ENCODE peak calls at places on chromosome 17, in five cellular contexts. One of them, this sample, is unnamed.
A peak's percentile ranks its signal among the peaks of the same experiment; 100 is the strongest.

GRCh38 chr17:60989846-60990245 is 312.2 kb downstream of the BCAS3 start:
- DNase-seq in GM12878: no peak
- DNase-seq in HCT116: no peak
- DNase-seq in H1: no peak
- DNase-seq in HepG2: no peak
- DNase-seq in this sample: peak; percentile 8

GRCh38 chr17:75910699-75911098 is 6.0 kb upstream of the MRPL38 start:
- DNase-seq in H1: no peak
- DNase-seq in HCT116: no peak
- DNase-seq in GM12878: no peak
- DNase-seq in HepG2: no peak
- DNase-seq in this sample: no peak

GRCh38 chr17:4739122-4740024 is at the start of the genes CXCL16 and ZMYND15:
- DNase-seq in HepG2: no peak
- DNase-seq in HCT116: no peak
- DNase-seq in H1: peak; percentile 78
- DNase-seq in GM12878: no peak
- DNase-seq in this sample: peak; percentile 21

GRCh38 chr17:79053251-79053925 is 21.2 kb upstream of the ENGASE start:
- DNase-seq in GM12878: no peak
- DNase-seq in HepG2: no peak
- DNase-seq in HCT116: no peak
- DNase-seq in H1: no peak
- DNase-seq in this sample: no peak

GRCh38 chr17:39995438-39995837 is 14.8 kb downstream of the PSMD3 start:
- DNase-seq in HCT116: no peak
- DNase-seq in HepG2: no peak
- DNase-seq in GM12878: no peak
- DNase-seq in H1: no peak
- DNase-seq in this sample: no peak

GRCh38 chr17:31064707-31065106 is 30.1 kb upstream of the NF1 start:
- DNase-seq in H1: no peak
- DNase-seq in GM12878: no peak
- DNase-seq in HCT116: no peak
- DNase-seq in HepG2: no peak
- DNase-seq in this sample: no peak

GRCh38 chr17:34556384-34556783 is 23.0 kb upstream of the TMEM132E start:
- DNase-seq in HCT116: no peak
- DNase-seq in GM12878: no peak
- DNase-seq in H1: peak; percentile 72
- DNase-seq in HepG2: no peak
- DNase-seq in this sample: peak; percentile 41

GRCh38 chr17:45934044-45934979 is 40.0 kb downstream of the MAPT start:
- DNase-seq in H1: no peak
- DNase-seq in HepG2: no peak
- DNase-seq in GM12878: no peak
- DNase-seq in HCT116: no peak
- DNase-seq in this sample: no peak

GRCh38 chr17:19748807-19749193 is 702 bp upstream of the ALDH3A1 start:
- DNase-seq in H1: no peak
- DNase-seq in GM12878: no peak
- DNase-seq in HCT116: no peak
- DNase-seq in HepG2: no peak
- DNase-seq in this sample: no peak

GRCh38 chr17:28511858-28512461 is 5.8 kb downstream of the FOXN1 start:
- DNase-seq in GM12878: no peak
- DNase-seq in H1: no peak
- DNase-seq in HCT116: no peak
- DNase-seq in HepG2: no peak
- DNase-seq in this sample: peak; percentile 47

GRCh38 chr17:36934759-36935630 is 2.3 kb upstream of the LHX1 start:
- DNase-seq in HepG2: no peak
- DNase-seq in GM12878: no peak
- DNase-seq in HCT116: no peak
- DNase-seq in H1: peak; percentile 85
- DNase-seq in this sample: peak; percentile 64

GRCh38 chr17:72104164-72104862 is 16.5 kb upstream of the SOX9 start:
- DNase-seq in HepG2: no peak
- DNase-seq in GM12878: no peak
- DNase-seq in HCT116: no peak
- DNase-seq in H1: no peak
- DNase-seq in this sample: no peak

GRCh38 chr17:31425646-31426045 is 34.2 kb downstream of the RAB11FIP4 start:
- DNase-seq in HCT116: no peak
- DNase-seq in HepG2: peak; percentile 33
- DNase-seq in GM12878: no peak
- DNase-seq in H1: peak; percentile 56
- DNase-seq in this sample: no peak

GRCh38 chr17:41530062-41531048 is 2.2 kb upstream of the KRT19 start:
- DNase-seq in HCT116: peak; percentile 86
- DNase-seq in GM12878: no peak
- DNase-seq in H1: no peak
- DNase-seq in HepG2: peak; percentile 85
- DNase-seq in this sample: peak; percentile 88

GRCh38 chr17:44967026-44967906 is 837 bp downstream of the C1QL1 start:
- DNase-seq in HCT116: no peak
- DNase-seq in HepG2: no peak
- DNase-seq in H1: peak; percentile 75
- DNase-seq in GM12878: no peak
- DNase-seq in this sample: peak; percentile 53

GRCh38 chr17:74881073-74881472 is 8.3 kb upstream of the FDXR start:
- DNase-seq in H1: no peak
- DNase-seq in HCT116: no peak
- DNase-seq in HepG2: no peak
- DNase-seq in GM12878: no peak
- DNase-seq in this sample: no peak

GRCh38 chr17:5078106-5079028 is at the start of gene ZFP3:
- DNase-seq in HCT116: no peak
- DNase-seq in GM12878: peak; percentile 56
- DNase-seq in H1: peak; percentile 61
- DNase-seq in HepG2: no peak
- DNase-seq in this sample: no peak

GRCh38 chr17:49638818-49639217 is 39.1 kb downstream of the SPOP start:
- DNase-seq in HepG2: no peak
- DNase-seq in H1: no peak
- DNase-seq in HCT116: no peak
- DNase-seq in GM12878: no peak
- DNase-seq in this sample: no peak

GRCh38 chr17:15462962-15463361 is 4.5 kb downstream of the CDRT4 start:
- DNase-seq in HepG2: no peak
- DNase-seq in GM12878: no peak
- DNase-seq in HCT116: no peak
- DNase-seq in H1: no peak
- DNase-seq in this sample: no peak

GRCh38 chr17:78992542-78993212 is 13.0 kb upstream of the LGALS3BP start:
- DNase-seq in H1: no peak
- DNase-seq in GM12878: no peak
- DNase-seq in HCT116: no peak
- DNase-seq in HepG2: no peak
- DNase-seq in this sample: no peak

GRCh38 chr17:49687878-49688491 is 10.1 kb upstream of the SPOP start:
- DNase-seq in GM12878: no peak
- DNase-seq in HepG2: peak; percentile 58
- DNase-seq in HCT116: no peak
- DNase-seq in H1: no peak
- DNase-seq in this sample: no peak

GRCh38 chr17:21475555-21475954 is 99.4 kb downstream of the KCNJ12 start:
- DNase-seq in HepG2: no peak
- DNase-seq in HCT116: no peak
- DNase-seq in GM12878: no peak
- DNase-seq in H1: peak; percentile 42
- DNase-seq in this sample: peak; percentile 13

GRCh38 chr17:77182205-77182604 is 41.4 kb downstream of the SEC14L1 start:
- DNase-seq in HepG2: no peak
- DNase-seq in GM12878: no peak
- DNase-seq in HCT116: no peak
- DNase-seq in H1: no peak
- DNase-seq in this sample: no peak

GRCh38 chr17:45311762-45312476 is 4.9 kb downstream of the MAP3K14 start:
- DNase-seq in HepG2: peak; percentile 96
- DNase-seq in GM12878: no peak
- DNase-seq in H1: no peak
- DNase-seq in HCT116: peak; percentile 82
- DNase-seq in this sample: peak; percentile 43

DNA sequence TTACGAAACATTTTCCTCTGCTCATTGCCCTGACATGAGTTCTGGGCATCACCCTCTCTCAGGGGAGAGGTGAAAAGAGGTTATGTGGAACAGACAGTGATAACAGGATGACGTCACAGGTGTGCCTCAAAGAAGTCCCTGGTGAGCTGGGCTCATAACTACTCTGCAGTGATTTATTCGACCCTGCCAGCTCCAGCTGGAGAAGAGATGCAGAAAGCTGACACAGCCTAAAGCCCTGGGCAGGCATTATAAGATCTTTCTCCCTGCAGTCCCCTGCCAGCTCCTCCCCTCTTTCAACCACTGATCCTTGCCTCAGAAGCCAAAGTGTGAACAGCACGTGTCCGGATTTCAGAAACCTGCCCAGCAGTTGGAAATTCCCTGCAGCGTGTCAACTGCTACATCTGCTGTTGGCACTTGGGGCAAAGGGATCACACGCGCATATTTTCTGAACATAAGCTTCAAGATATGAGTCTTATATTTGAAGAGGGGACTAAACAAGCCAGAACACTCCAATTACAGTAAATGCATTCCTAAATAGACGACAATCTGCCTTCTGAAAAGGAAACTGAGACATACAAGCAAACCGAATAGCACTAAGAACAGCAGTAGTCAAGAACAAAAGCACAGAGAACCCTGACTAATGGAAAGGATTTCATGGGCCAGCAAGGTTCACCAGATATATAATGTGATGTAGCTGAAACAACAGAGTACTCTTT is 80.5 kb downstream of the SMG6 start:
- DNase-seq in HCT116: no peak
- DNase-seq in HepG2: no peak
- DNase-seq in GM12878: peak; percentile 81
- DNase-seq in H1: no peak
- DNase-seq in this sample: no peak
- TF ChIP-seq ZNF274 in HCT116: no peak
- TF ChIP-seq ZNF274 in HepG2: no peak
- TF ChIP-seq ZNF274 in GM12878: no peak
- TF ChIP-seq ZNF274 in H1: no peak
- TF ChIP-seq ZNF274 in this sample: no peak

GRCh38 chr17:82287849-82288601 is 14.5 kb upstream of the CSNK1D start:
- DNase-seq in GM12878: no peak
- DNase-seq in HCT116: peak; percentile 91
- DNase-seq in H1: no peak
- DNase-seq in HepG2: peak; percentile 97
- DNase-seq in this sample: peak; percentile 66
- TF ChIP-seq SRF in GM12878: no peak
- TF ChIP-seq SRF in HCT116: no peak
- TF ChIP-seq SRF in H1: no peak
- TF ChIP-seq SRF in HepG2: no peak
- TF ChIP-seq SRF in this sample: peak; percentile 39

GRCh38 chr17:2374549-2375285 is 26.1 kb downstream of the MNT start:
- DNase-seq in HCT116: no peak
- DNase-seq in HepG2: no peak
- DNase-seq in H1: no peak
- DNase-seq in GM12878: no peak
- DNase-seq in this sample: no peak
- TF ChIP-seq ZNF274 in HCT116: no peak
- TF ChIP-seq ZNF274 in HepG2: no peak
- TF ChIP-seq ZNF274 in H1: no peak
- TF ChIP-seq ZNF274 in GM12878: no peak
- TF ChIP-seq ZNF274 in this sample: no peak

DNA sequence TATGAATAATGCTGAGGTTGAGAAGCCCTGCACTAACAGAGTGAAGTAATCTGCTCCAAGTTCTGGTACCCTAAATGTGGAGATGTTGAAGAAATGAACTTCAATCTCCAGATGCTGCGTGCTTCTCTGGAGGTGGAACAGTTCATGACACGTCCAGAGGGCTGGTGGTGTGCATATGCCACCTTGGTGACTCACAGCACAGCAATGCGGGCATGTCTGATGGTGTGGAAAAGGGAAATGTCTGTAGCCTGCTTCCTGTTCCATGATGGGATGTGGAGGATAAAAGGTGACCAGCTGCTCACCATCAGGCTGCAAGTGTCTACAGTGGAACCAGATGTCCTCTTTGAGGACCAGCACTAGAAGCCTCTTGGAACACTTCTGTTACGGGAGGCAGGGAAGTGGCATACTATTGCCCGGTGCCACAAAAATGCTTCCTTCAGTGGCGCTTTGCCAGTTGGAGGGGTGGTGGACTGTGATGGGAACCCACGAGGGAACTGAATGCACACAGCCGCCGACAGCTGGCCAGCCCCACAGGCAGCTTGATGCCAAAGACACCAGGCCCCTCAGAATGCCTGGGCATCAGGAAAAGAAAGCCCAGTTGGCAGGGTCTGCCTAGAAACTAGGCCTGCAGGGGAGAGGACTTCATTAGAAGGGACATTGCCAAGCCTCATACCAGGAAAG is 19.9 kb downstream of the SNX11 start:
- DNase-seq in GM12878: no peak
- DNase-seq in HCT116: peak; percentile 57
- DNase-seq in HepG2: no peak
- DNase-seq in H1: no peak
- DNase-seq in this sample: no peak
- TF ChIP-seq SRF in GM12878: no peak
- TF ChIP-seq SRF in HCT116: no peak
- TF ChIP-seq SRF in HepG2: no peak
- TF ChIP-seq SRF in H1: no peak
- TF ChIP-seq SRF in this sample: no peak

GRCh38 chr17:47686276-47686635 is 7.7 kb upstream of the TBKBP1 start:
- DNase-seq in GM12878: no peak
- DNase-seq in H1: no peak
- DNase-seq in HepG2: no peak
- DNase-seq in HCT116: no peak
- DNase-seq in this sample: no peak
- TF ChIP-seq ZNF274 in GM12878: no peak
- TF ChIP-seq ZNF274 in H1: no peak
- TF ChIP-seq ZNF274 in HepG2: no peak
- TF ChIP-seq ZNF274 in HCT116: no peak
- TF ChIP-seq ZNF274 in this sample: no peak

This sample was measured in K562.